ENCODE peak calls at places on chromosome 2, in four cellular contexts. D is ovary, L is K562, S is aorta. C is an unnamed sample. For H3K4me1, the result is how much of the 10 kb centered on the place peaks cover.

GRCh38 chr2:27033253-27033852 is 588 bp downstream of the TMEM214 start:
- DNase-seq in D (no peak), L (no peak), S (no peak), C (no peak)

GRCh38 chr2:216478151-216478550 is 20.5 kb upstream of the RPL37A start:
- DNase-seq in D (no peak), L (no peak), S (no peak), C (no peak)

GRCh38 chr2:172969171-172969570 is 106.5 kb upstream of the MAP3K20 start:
- DNase-seq in D (no peak), L (no peak), S (no peak), C (no peak)

GRCh38 chr2:195674491-195675226 is 17.6 kb downstream of the SLC39A10 start:
- DNase-seq in D (no peak), L (no peak), S (no peak), C (no peak)

GRCh38 chr2:240350696-240351087 is 84.8 kb upstream of the GPC1 start:
- DNase-seq in D (peak), L (no peak), S (no peak), C (no peak)

GRCh38 chr2:234472155-234472554 is 24.7 kb downstream of the ARL4C start:
- DNase-seq in D (no peak), L (no peak), S (no peak), C (no peak)

GRCh38 chr2:129895061-129895460 is 84.4 kb upstream of the RAB6C start:
- DNase-seq in D (no peak), L (no peak), S (no peak), C (no peak)

GRCh38 chr2:71129114-71129890 is 727 bp downstream of the MCEE start:
- DNase-seq in D (no peak), L (no peak), S (no peak), C (no peak)

GRCh38 chr2:233267516-233268245 is 16.2 kb downstream of the ATG16L1 start:
- DNase-seq in D (no peak), L (no peak), S (no peak), C (no peak)

GRCh38 chr2:38935568-38936172 is 46.0 kb downstream of the ARHGEF33 start:
- DNase-seq in D (no peak), L (no peak), S (no peak), C (no peak)

GRCh38 chr2:191693151-191693550 is 15.2 kb downstream of the NABP1 start:
- DNase-seq in D (no peak), L (no peak), S (no peak), C (no peak)
- H3K4me1 ChIP-seq in D (under half), L (under half), S (under half), C (under half)

GRCh38 chr2:218285604-218286003 is 6.7 kb downstream of the TMBIM1 start:
- DNase-seq in D (peak), L (no peak), S (peak), C (peak)
- H3K27ac ChIP-seq in D (peak), L (peak), S (peak), C (peak)

GRCh38 chr2:178298785-178299212 is 104.5 kb downstream of the OSBPL6 start:
- DNase-seq in D (no peak), L (no peak), S (no peak), C (no peak)
- H3K4me1 ChIP-seq in D (under half), L (under half), S (under half), C (under half)

GRCh38 chr2:134412639-134412999 is 158.7 kb downstream of the MGAT5 start:
- DNase-seq in D (no peak), L (no peak), S (no peak), C (no peak)
- H3K27ac ChIP-seq in D (no peak), L (no peak), S (no peak), C (peak)

GRCh38 chr2:186641807-186642321 is 52.0 kb upstream of the FAM171B start:
- DNase-seq in D (no peak), L (peak), S (no peak), C (no peak)
- H3K4me1 ChIP-seq in D (under half), L (under half), S (under half), C (under half)

GRCh38 chr2:109174214-109174613 is 45.2 kb downstream of the SH3RF3 start:
- DNase-seq in D (no peak), L (no peak), S (no peak), C (no peak)
- H3K27ac ChIP-seq in D (peak), L (no peak), S (peak), C (no peak)

GRCh38 chr2:86068098-86069047 is 37.3 kb downstream of the POLR1A start:
- DNase-seq in D (no peak), L (no peak), S (no peak), C (no peak)

GRCh38 chr2:86072271-86072858 is 33.3 kb downstream of the POLR1A start:
- DNase-seq in D (peak), L (no peak), S (peak), C (peak)

GRCh38 chr2:86069091-86069685 is 36.5 kb downstream of the POLR1A start:
- DNase-seq in D (no peak), L (no peak), S (no peak), C (no peak)

GRCh38 chr2:86070868-86071267 is 34.8 kb downstream of the POLR1A start:
- DNase-seq in D (no peak), L (no peak), S (no peak), C (no peak)

DNA sequence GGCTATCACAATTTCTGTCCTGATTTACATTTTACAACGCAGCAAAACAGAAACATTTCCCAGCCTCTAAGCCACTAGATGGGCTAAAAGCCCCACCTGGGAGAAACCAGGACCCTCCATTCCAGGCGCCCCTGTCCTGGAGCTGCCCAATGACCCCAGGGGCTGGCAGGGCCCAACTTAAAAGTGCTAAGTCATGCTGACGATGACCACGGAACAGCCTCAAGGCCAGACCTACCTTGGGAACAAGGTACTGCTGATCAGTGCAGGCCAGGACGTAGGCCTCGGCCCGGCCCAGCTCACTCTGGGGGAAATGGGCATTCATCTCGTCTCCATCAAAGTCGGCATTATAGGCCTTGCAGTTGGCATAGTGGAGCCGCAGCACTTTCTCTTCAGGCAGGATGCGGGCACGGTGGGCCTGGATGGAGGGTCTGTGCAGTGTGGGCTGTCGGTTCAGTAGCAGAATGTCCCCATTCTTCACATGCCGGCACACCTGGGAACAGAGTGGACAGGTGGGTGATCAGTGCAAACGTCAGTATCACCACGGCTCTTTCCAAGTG is 35.8 kb downstream of the POLR1A start:
- DNase-seq in D (no peak), L (no peak), S (no peak), C (no peak)
- H3K4me1 ChIP-seq in D (under half), L (under half), S (under half), C (under half)

DNA sequence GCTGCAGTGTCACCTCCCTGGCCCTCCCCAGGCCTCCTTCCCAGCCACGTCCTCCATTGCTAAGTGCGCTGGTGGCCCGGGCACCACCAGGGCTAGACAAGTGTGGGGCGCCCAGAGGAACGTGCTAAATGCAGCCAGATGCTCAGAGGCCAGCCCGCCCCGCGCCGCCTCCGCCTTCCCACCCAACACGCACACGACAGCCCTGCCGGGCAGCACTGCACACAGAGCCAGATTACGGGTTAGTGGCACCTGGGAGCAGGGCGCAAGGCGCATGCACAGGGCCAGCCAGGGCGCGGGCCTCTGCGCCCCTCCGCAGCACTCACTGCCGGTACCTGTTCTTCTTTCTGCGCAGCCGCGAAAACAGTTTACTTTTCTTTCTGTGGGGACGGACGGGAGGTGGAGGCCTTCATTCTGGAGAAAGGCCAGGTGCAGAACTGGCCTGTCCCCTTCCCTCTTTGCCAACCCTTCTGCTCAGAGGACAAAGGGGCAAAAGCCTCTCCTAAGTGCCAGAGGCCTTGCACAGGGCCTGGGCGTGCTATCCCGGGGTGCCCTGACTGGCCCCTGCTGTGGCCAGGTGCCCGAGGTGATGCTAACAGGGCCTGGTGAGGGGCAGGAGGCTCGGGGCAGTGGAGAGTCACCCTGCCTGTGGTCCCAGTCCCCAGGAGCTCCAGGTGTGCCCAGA is 46.5 kb downstream of the BIN1 start:
- DNase-seq in D (no peak), L (no peak), S (no peak), C (no peak)
- H3K27ac ChIP-seq in D (no peak), L (no peak), S (no peak), C (no peak)

DNA sequence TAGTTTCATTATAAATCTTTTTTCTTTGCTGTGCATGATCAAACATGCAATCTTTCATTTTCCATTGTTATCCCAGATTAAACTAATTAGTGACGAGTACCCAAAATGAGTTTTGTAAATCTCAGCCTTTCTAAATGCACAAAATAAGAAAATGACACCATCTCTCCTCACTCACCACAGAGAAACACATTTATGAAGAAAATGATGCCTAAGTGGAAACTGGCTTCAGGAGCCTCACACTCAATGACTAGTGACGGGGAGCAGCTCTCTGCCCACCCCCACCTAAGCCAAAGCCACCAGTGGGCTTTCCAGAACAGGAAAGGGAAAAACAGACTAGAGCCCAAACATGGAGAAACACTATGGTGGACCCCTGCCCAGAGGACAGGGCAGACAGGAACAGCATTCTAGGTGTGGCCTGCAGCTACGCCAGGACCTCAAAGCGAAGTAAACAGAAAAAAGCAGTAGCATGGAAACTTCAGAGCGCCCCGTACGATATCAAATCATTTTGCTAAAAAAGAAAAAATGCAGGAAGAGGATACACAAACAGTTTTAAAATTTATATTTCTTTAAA is 113.5 kb downstream of the RBMS1 start:
- DNase-seq in D (no peak), L (no peak), S (no peak), C (no peak)
- H3K4me1 ChIP-seq in D (under half), L (under half), S (under half), C (under half)

GRCh38 chr2:145198555-145198954 is 678.6 kb upstream of the ZEB2 start:
- DNase-seq in D (no peak), L (no peak), S (no peak), C (no peak)

GRCh38 chr2:145200307-145200706 is 680.4 kb upstream of the ZEB2 start:
- DNase-seq in D (no peak), L (no peak), S (no peak), C (no peak)

GRCh38 chr2:145199052-145199451 is 679.1 kb upstream of the ZEB2 start:
- DNase-seq in D (no peak), L (no peak), S (no peak), C (no peak)

GRCh38 chr2:145197944-145198343 is 678.0 kb upstream of the ZEB2 start:
- DNase-seq in D (no peak), L (no peak), S (no peak), C (no peak)

GRCh38 chr2:145199832-145200231 is 679.9 kb upstream of the ZEB2 start:
- DNase-seq in D (no peak), L (no peak), S (no peak), C (no peak)
- H3K27ac ChIP-seq in D (no peak), L (no peak), S (no peak), C (no peak)

C was measured in pancreas.